ENCODE peak calls at places on chromosomes 2 and 18, in nine cellular contexts. L is mammary epithelial cell; O is body of pancreas; M is CD8-positive, alpha-beta T cell; Q is tibial artery; R is spleen; U is DND-41; N is mesendoderm; V is IMR-90. G is an unnamed sample.

GRCh38 chr2:101474752-101475384 is at the start of gene RFX8:
- DNase-seq in U (peak), M (peak), Q (no peak), O (peak), N (peak), R (no peak), L (peak), V (peak), G (no peak)

GRCh38 chr18:13725566-13726227 is 661 bp downstream of the FAM210A start:
- DNase-seq in U (peak), L (peak), V (peak), O (peak), R (no peak), N (no peak), M (peak), Q (peak), G (peak)

GRCh38 chr18:22432672-22433137 is 15.0 kb upstream of the CTAGE1 start:
- DNase-seq in R (no peak), V (peak), M (no peak), Q (peak), O (peak), L (peak), U (no peak), N (peak), G (no peak)

GRCh38 chr2:97355176-97355575 is 234.5 kb downstream of the ANKRD36B start:
- DNase-seq in V (no peak), L (no peak), M (no peak), N (no peak), U (no peak), O (no peak), Q (no peak), R (no peak), G (no peak)

GRCh38 chr2:135186054-135186453 is 134.0 kb downstream of the RAB3GAP1 start:
- DNase-seq in M (no peak), R (no peak), Q (no peak), N (no peak), O (no peak), U (no peak), L (no peak), V (no peak), G (no peak)

GRCh38 chr2:33497177-33497787 is 20.8 kb downstream of the RASGRP3 start:
- DNase-seq in M (no peak), Q (no peak), L (no peak), O (no peak), U (no peak), N (no peak), V (no peak), R (no peak), G (peak)

GRCh38 chr2:149561309-149561926 is 26.2 kb downstream of the MMADHC start:
- DNase-seq in R (no peak), Q (no peak), M (no peak), U (no peak), O (peak), L (peak), N (peak), V (peak), G (peak)

GRCh38 chr2:54060000-54060399 is 55.4 kb upstream of the ACYP2 start:
- DNase-seq in V (peak), L (no peak), N (no peak), O (no peak), U (no peak), M (no peak), R (no peak), Q (no peak), G (no peak)

GRCh38 chr2:215626812-215627281 is 191.0 kb upstream of the FN1 start:
- DNase-seq in R (no peak), L (no peak), M (no peak), V (no peak), O (no peak), U (no peak), Q (no peak), N (peak), G (no peak)

GRCh38 chr2:69104281-69104680 is 91.3 kb downstream of the ANTXR1 start:
- DNase-seq in R (no peak), U (no peak), Q (no peak), V (no peak), O (no peak), M (no peak), L (no peak), N (no peak), G (no peak)

GRCh38 chr2:131044078-131044756 is 49.0 kb downstream of the FAM168B start:
- DNase-seq in O (no peak), U (no peak), Q (no peak), M (no peak), V (no peak), R (peak), L (no peak), N (no peak), G (no peak)

GRCh38 chr2:14656146-14656545 is 23.6 kb downstream of the LRATD1 start:
- DNase-seq in Q (no peak), O (no peak), N (peak), U (no peak), R (no peak), V (no peak), L (no peak), M (no peak), G (no peak)

GRCh38 chr2:14650066-14650465 is 17.5 kb downstream of the LRATD1 start:
- DNase-seq in V (no peak), U (no peak), O (no peak), N (no peak), M (no peak), R (no peak), Q (no peak), L (no peak), G (no peak)

DNA sequence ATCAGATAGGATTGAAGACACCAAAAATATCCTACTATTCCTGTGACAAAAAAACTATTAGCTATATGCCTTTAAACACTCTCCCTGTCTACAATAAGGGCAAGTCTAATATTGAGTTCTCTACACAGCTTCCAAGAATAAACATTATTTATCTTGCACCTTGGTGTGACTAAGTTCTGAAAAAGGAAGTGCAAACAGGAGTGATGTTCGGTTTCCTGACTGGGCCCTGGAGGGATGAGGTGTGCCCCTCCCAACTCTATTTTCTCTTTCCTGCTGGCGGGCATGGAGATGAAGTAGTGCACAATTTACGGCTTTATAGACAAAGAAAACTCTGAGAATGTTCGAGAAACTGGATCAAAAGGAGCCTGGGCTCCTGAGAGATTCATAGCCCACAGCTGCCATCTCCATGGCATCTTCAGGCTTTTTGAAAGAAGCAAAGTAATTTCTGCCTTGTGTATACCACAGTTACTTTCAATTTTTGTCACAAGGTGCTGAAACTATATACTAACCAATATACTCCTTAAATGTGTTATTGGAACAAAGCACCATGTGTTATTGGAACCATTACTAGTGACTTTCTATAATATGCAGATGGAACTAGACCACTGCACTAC is 22.3 kb downstream of the LRATD1 start:
- DNase-seq in U (no peak), O (no peak), R (no peak), M (no peak), V (no peak), L (no peak), Q (no peak), N (no peak), G (no peak)
- H3K27ac ChIP-seq in U (no peak), O (no peak), R (no peak), M (no peak), V (no peak), L (no peak), Q (no peak), N (no peak), G (no peak)

DNA sequence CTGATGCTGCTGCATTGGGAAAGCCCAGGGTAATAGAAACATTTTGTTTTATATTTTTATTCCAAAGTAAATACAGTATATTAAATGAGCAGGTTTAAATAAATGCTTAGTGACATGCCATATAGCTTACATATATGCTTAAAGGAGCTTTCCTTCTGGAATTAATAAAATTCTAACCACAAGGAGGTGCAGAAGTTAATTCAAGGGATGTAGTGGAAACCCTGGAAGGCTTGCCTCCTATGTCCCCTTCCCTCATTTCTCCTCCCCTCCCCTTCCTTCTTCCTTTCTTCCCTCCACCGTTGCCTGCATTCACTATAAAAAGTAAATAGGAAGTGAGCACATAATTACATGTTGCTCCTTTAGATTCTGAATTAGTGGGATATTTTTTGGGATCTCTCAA is 96.3 kb downstream of the UBE2E3 start:
- DNase-seq in R (no peak), O (no peak), M (no peak), Q (no peak), V (no peak), L (no peak), N (no peak), U (no peak), G (no peak)
- H3K27ac ChIP-seq in R (no peak), O (no peak), M (no peak), Q (no peak), V (no peak), L (no peak), N (no peak), U (no peak), G (no peak)

GRCh38 chr2:201471732-201472395 is 20.3 kb downstream of the STRADB start:
- DNase-seq in V (peak), L (no peak), Q (no peak), M (no peak), R (no peak), O (no peak), U (no peak), N (no peak), G (no peak)

GRCh38 chr2:201467666-201468065 is 16.1 kb downstream of the STRADB start:
- DNase-seq in Q (no peak), L (no peak), R (no peak), U (no peak), O (no peak), V (no peak), M (no peak), N (no peak), G (no peak)

GRCh38 chr2:201470821-201471731 is 19.5 kb downstream of the STRADB start:
- DNase-seq in O (no peak), N (peak), V (peak), M (no peak), Q (no peak), U (no peak), R (peak), L (peak), G (no peak)

GRCh38 chr2:201472411-201472810 is 20.9 kb downstream of the STRADB start:
- DNase-seq in U (no peak), Q (no peak), N (no peak), O (no peak), L (no peak), V (peak), M (no peak), R (no peak), G (no peak)
- H3K27ac ChIP-seq in U (no peak), Q (no peak), N (no peak), O (no peak), L (no peak), V (peak), M (no peak), R (no peak), G (no peak)

GRCh38 chr2:24075259-24075658 is 867 bp downstream of the SF3B6 start:
- DNase-seq in O (no peak), M (no peak), N (no peak), V (no peak), R (no peak), U (no peak), L (no peak), Q (no peak), G (no peak)

GRCh38 chr2:24077879-24078278 is 1.8 kb upstream of the SF3B6 start:
- DNase-seq in U (no peak), N (no peak), M (no peak), L (no peak), R (no peak), Q (no peak), V (no peak), O (no peak), G (no peak)

GRCh38 chr2:24076849-24077534 is 866 bp upstream of the SF3B6 start:
- DNase-seq in V (no peak), Q (peak), R (no peak), O (no peak), N (peak), L (no peak), U (peak), M (no peak), G (no peak)

GRCh38 chr2:24077535-24077877 is 1.4 kb upstream of the SF3B6 start:
- DNase-seq in L (no peak), N (no peak), Q (no peak), R (no peak), V (no peak), U (no peak), O (no peak), M (no peak), G (no peak)

DNA sequence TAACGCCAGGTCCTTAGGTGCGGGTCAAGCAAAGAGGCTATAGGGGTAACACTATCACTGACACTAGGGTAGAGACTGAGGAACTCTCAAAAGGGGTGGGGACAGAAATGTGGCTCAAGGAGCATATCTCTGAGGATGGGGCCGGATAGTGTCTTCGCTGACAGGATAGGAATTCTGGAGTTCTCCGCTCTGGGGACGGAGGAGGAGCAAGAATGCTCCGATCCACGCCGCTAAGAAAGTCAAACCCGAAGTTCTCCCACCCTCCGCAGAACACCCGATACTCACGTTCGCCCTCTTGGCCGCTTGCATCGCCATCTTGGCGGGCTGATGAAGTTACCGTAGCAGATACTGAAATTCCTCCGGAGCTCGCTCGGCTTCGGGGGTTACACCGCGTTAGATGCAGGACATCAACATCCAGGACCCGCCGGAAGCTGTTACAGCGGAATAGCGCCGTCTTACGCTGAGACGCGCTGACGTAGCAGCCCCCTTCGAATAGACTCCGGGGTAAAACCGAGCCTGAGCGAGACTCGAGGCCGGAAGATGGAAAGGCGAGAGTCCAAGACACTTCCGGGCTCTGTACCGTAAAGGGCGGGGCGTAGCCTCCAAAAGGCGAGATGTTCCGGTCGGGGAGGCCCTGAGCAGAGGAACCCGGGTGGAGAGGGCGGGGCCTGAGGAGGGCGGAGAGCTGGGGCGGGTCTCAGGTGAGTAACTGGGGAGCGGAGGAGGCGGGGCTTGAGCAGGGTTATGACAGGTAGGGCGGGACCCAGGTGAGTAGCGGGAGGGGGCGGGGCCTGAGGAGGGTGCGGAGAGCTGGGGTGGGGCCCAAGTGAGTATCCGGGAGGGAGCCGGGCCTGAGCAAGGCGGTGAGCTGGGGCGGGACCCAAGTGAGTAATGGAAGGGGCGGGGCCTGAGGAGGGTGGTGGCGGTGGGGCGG is at the start of gene SF3B6:
- DNase-seq in L (peak), M (peak), R (peak), Q (peak), N (peak), O (peak), U (peak), V (peak), G (peak)
- H3K27ac ChIP-seq in L (peak), M (peak), R (peak), Q (peak), N (peak), O (peak), U (peak), V (peak), G (peak)

DNA sequence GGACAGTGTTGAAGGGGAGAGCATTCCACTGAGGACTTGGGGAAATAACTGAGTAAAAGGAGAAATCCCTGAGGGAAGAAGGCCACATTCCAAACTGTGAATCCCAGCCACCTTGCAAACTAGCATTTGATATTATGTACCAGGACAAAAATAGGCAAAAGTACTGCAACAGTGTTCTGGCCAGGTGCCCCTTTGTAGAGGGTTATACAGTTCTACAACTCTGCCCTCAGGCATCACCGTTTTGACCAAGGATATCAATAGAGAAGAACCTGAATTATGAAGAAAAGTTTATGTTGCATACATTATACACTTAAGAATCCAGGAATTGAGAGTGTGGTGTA is 20.6 kb upstream of the CAVIN2 start:
- DNase-seq in R (no peak), M (no peak), O (no peak), U (no peak), N (peak), L (no peak), Q (no peak), V (no peak), G (no peak)
- H3K27ac ChIP-seq in R (peak), M (no peak), O (peak), U (no peak), N (no peak), L (peak), Q (peak), V (peak), G (no peak)

G was measured in CD8-positive, alpha-beta memory T cell.